ENCODE peak calls at places on chromosomes 1 and 21, in six cellular contexts. A is H1, B is IMR-90, J is mesenchymal stem cell, R is neuronal stem cell, Z is H9. L is an unnamed sample.
A peak's percentile ranks its signal among the peaks of the same experiment; 100 is the strongest.

GRCh38 chr1:208534979-208535378 is 290.8 kb upstream of the PLXNA2 start:
- DNase-seq in J (no peak), A (no peak), R (no peak), B (no peak), Z (no peak), L (no peak)

GRCh38 chr1:154975409-154976205 is 1.1 kb downstream of the CKS1B start:
- DNase-seq in A (no peak), B (peak; percentile 53), J (peak; percentile 90), Z (no peak), R (no peak), L (peak; percentile 15)

GRCh38 chr1:29984107-29984506 is 739.3 kb downstream of the MATN1 start:
- DNase-seq in J (no peak), Z (no peak), B (no peak), A (no peak), R (no peak), L (no peak)

GRCh38 chr21:35611752-35612151 is 448.6 kb downstream of the SETD4 start:
- DNase-seq in J (peak; percentile 14), R (no peak), B (peak; percentile 54), Z (no peak), A (no peak), L (peak; percentile 83)

GRCh38 chr1:13576926-13577325 is 6.7 kb upstream of the PDPN start:
- DNase-seq in B (no peak), Z (no peak), J (no peak), R (no peak), A (no peak), L (no peak)

GRCh38 chr1:52658795-52659194 is 25.8 kb downstream of the SHISAL2A start:
- DNase-seq in J (no peak), B (no peak), Z (no peak), A (no peak), R (no peak), L (peak; percentile 19)

GRCh38 chr1:6280761-6281451 is 20.0 kb upstream of the GPR153 start:
- DNase-seq in R (no peak), A (no peak), Z (peak; percentile 84), B (no peak), J (peak; percentile 40), L (peak; percentile 18)

GRCh38 chr1:100868364-100868995 is 26.2 kb downstream of the EXTL2 start:
- DNase-seq in R (peak; percentile 14), Z (no peak), J (peak; percentile 59), A (no peak), B (peak; percentile 70), L (peak; percentile 71)

GRCh38 chr1:161196521-161197451 is 2.1 kb downstream of the ADAMTS4 start:
- DNase-seq in Z (no peak), J (peak; percentile 54), B (peak; percentile 75), A (no peak), R (no peak), L (no peak)

GRCh38 chr1:109827466-109827865 is 63.7 kb upstream of the EPS8L3 start:
- DNase-seq in B (no peak), Z (no peak), R (no peak), A (no peak), J (no peak), L (no peak)

GRCh38 chr1:23751050-23751814 is 8.0 kb downstream of the ELOA start:
- DNase-seq in Z (peak; percentile 58), B (peak; percentile 57), J (peak; percentile 74), R (peak; percentile 11), A (peak; percentile 9), L (peak; percentile 58)

GRCh38 chr21:33811147-33812024 is 104.2 kb downstream of the ATP5PO start:
- DNase-seq in J (no peak), B (no peak), A (no peak), Z (no peak), R (no peak), L (no peak)

GRCh38 chr1:89022167-89022959 is at the start of gene GBP3:
- DNase-seq in R (no peak), J (peak; percentile 86), B (peak; percentile 75), Z (no peak), A (no peak), L (peak; percentile 64)

GRCh38 chr1:69947837-69948236 is 257.5 kb downstream of the LRRC40 start:
- DNase-seq in J (peak; percentile 12), R (no peak), Z (no peak), B (no peak), A (no peak), L (no peak)

GRCh38 chr1:56411484-56412180 is 167.7 kb downstream of the PLPP3 start:
- DNase-seq in J (no peak), A (no peak), Z (no peak), R (no peak), B (no peak), L (no peak)

GRCh38 chr1:207806531-207807394 is 54.9 kb downstream of the CD46 start:
- DNase-seq in B (peak; percentile 53), R (no peak), Z (no peak), A (no peak), J (peak; percentile 45), L (no peak)

GRCh38 chr1:168672278-168672677 is 56.7 kb downstream of the DPT start:
- DNase-seq in Z (no peak), A (no peak), R (no peak), B (no peak), J (no peak), L (no peak)

GRCh38 chr1:155858805-155859233 is 548 bp upstream of the SYT11 start:
- DNase-seq in R (no peak), A (no peak), Z (no peak), B (no peak), J (no peak), L (peak; percentile 74)

GRCh38 chr1:1020000-1020404 is at the start of gene AGRN:
- DNase-seq in R (no peak), J (peak; percentile 27), B (no peak), Z (peak; percentile 52), A (no peak), L (no peak)

DNA sequence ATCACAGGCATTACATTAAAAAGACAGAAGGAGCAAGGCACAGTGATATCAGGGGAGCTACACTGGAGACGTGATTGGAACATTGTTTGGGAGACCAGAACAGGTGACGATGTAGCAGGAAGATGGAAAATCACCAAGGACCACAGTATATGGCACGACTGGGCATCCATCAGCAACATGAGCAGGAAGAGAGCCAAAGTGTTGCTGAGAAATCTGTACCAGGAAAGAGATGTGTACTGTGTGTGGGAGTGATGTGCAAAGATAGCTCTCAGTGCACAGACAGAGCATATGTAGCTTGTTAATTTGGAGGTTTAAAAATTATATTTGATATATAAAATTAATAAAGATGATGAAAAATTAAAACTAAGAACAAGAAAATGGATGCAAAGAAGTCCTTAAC is 790.6 kb upstream of the ADGRL2 start:
- DNase-seq in B (no peak), R (no peak), A (no peak), Z (no peak), J (no peak), L (no peak)
- H3K9me3 ChIP-seq in B (no peaks in the 10 kb centered on the region), R (no peaks in the 10 kb centered on the region), A (no peaks in the 10 kb centered on the region), Z (no peaks in the 10 kb centered on the region), J (no peaks in the 10 kb centered on the region), L (no peaks in the 10 kb centered on the region)

DNA sequence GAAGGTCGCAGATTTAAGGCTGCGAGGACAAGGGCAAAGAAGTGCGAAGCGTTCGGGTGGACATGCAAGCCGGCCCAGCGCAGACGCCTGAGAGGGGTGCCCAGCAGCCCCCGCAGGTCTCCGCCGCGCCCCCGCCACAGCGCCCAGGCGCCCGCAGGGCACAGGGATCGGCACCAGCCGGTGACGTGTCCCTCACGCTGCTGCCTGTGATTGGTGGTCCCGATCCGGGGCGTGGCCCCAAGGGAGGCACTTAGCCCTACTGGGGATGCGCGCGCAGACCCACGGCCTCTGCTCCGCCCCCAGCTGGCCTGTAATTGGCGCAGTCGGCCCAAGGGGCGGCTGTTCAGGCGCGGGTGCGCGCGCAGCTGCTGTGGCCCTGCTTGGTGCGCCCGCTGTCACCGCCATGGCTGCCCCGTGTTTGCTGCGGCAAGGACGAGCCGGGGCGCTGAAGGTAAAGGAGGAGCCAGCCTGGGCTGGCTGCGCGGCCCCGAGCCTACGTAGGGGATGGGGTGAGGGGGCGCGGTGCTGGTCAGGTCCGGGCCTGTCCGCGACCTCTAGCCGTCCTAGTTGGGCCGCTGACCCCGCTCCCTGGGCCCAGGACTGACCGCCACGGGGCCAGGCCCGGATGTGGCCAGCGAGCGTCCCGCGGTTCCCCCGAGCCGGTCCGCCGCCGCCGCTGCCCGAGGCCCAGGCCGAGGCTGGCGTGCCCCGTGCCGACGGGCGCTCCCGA is at the start of gene NDUFV3:
- DNase-seq in B (peak; percentile 96), A (peak; percentile 96), J (peak; percentile 98), R (peak; percentile 99), Z (peak; percentile 99), L (peak; percentile 100)
- H3K23ac ChIP-seq in B (peak within 1 kb of the TSS; percentile 96), A (no peak within 1 kb of the TSS), J (no peak within 1 kb of the TSS), R (peak within 1 kb of the TSS; percentile 99), Z (no peak within 1 kb of the TSS), L (no peak within 1 kb of the TSS)

GRCh38 chr1:157659576-157660247 is 40.9 kb downstream of the FCRL3 start:
- DNase-seq in R (no peak), J (no peak), A (no peak), B (no peak), Z (no peak), L (no peak)
- H2AK5ac ChIP-seq in R (no peak overlapping the region), J (no peak overlapping the region), A (no peak overlapping the region), B (no peak overlapping the region), Z (no peak overlapping the region), L (no peak overlapping the region)

GRCh38 chr1:114492978-114493377 is 18.0 kb downstream of the TRIM33 start:
- DNase-seq in Z (no peak), B (no peak), J (no peak), R (no peak), A (no peak), L (no peak)
- H3K9me3 ChIP-seq in Z (no peaks in the 10 kb centered on the region), B (no peaks in the 10 kb centered on the region), J (no peaks in the 10 kb centered on the region), R (peaks cover 2% of the 10 kb centered on the region), A (no peaks in the 10 kb centered on the region), L (no peaks in the 10 kb centered on the region)

GRCh38 chr1:215581896-215582295 is 14.8 kb downstream of the KCTD3 start:
- DNase-seq in R (no peak), J (no peak), Z (no peak), A (no peak), B (no peak), L (no peak)
- H3K23ac ChIP-seq in R (no peak overlapping the region), J (no peak overlapping the region), Z (no peak overlapping the region), A (no peak overlapping the region), B (no peak overlapping the region), L (no peak overlapping the region)